ENCODE peak calls at places on chromosomes 13 and 19, in five cellular contexts. One of them, this sample, is unnamed.

GRCh38 chr13:99066219-99066618 is 88.4 kb upstream of the DOCK9 start:
- DNase-seq in IMR-90: no peak
- DNase-seq in tibial nerve: no peak
- DNase-seq in upper lobe of left lung: no peak
- DNase-seq in breast epithelium: no peak
- DNase-seq in this sample: no peak

GRCh38 chr13:113106666-113107065 is 1.1 kb downstream of the F7 start:
- DNase-seq in IMR-90: no peak
- DNase-seq in tibial nerve: no peak
- DNase-seq in upper lobe of left lung: no peak
- DNase-seq in breast epithelium: no peak
- DNase-seq in this sample: no peak

GRCh38 chr13:83125791-83126190 is 756.5 kb downstream of the SLITRK1 start:
- DNase-seq in IMR-90: no peak
- DNase-seq in tibial nerve: no peak
- DNase-seq in upper lobe of left lung: no peak
- DNase-seq in breast epithelium: no peak
- DNase-seq in this sample: no peak

GRCh38 chr13:30927595-30927994 is 4.9 kb upstream of the TEX26 start:
- DNase-seq in IMR-90: no peak
- DNase-seq in tibial nerve: no peak
- DNase-seq in upper lobe of left lung: no peak
- DNase-seq in breast epithelium: no peak
- DNase-seq in this sample: no peak

GRCh38 chr19:42275517-42275916 is 6.5 kb downstream of the CIC start:
- DNase-seq in IMR-90: no peak
- DNase-seq in tibial nerve: no peak
- DNase-seq in upper lobe of left lung: no peak
- DNase-seq in breast epithelium: no peak
- DNase-seq in this sample: no peak

GRCh38 chr13:36839281-36839680 is 20.3 kb downstream of the RFXAP start:
- DNase-seq in IMR-90: no peak
- DNase-seq in tibial nerve: no peak
- DNase-seq in upper lobe of left lung: no peak
- DNase-seq in breast epithelium: no peak
- DNase-seq in this sample: no peak

GRCh38 chr19:6161271-6161850 is 25.9 kb downstream of the ACSBG2 start:
- DNase-seq in IMR-90: no peak
- DNase-seq in tibial nerve: no peak
- DNase-seq in upper lobe of left lung: peak; percentile 26
- DNase-seq in breast epithelium: no peak
- DNase-seq in this sample: peak; percentile 48

GRCh38 chr19:9878511-9879196 is 43.5 kb downstream of the PIN1 start:
- DNase-seq in IMR-90: no peak
- DNase-seq in tibial nerve: no peak
- DNase-seq in upper lobe of left lung: no peak
- DNase-seq in breast epithelium: no peak
- DNase-seq in this sample: no peak

GRCh38 chr19:6056801-6057650 is 53.3 kb downstream of the RFX2 start:
- DNase-seq in IMR-90: peak; percentile 91
- DNase-seq in tibial nerve: peak; percentile 80
- DNase-seq in upper lobe of left lung: peak; percentile 77
- DNase-seq in breast epithelium: peak; percentile 78
- DNase-seq in this sample: peak; percentile 78

GRCh38 chr19:29591670-29592069 is 14.4 kb upstream of the POP4 start:
- DNase-seq in IMR-90: no peak
- DNase-seq in tibial nerve: no peak
- DNase-seq in upper lobe of left lung: no peak
- DNase-seq in breast epithelium: peak; percentile 43
- DNase-seq in this sample: no peak

GRCh38 chr19:48568345-48568886 is 16.4 kb downstream of the SULT2B1 start:
- DNase-seq in IMR-90: peak; percentile 88
- DNase-seq in tibial nerve: peak; percentile 68
- DNase-seq in upper lobe of left lung: peak; percentile 92
- DNase-seq in breast epithelium: peak; percentile 85
- DNase-seq in this sample: peak; percentile 84

GRCh38 chr13:33194820-33195692 is 90.5 kb downstream of the STARD13 start:
- DNase-seq in IMR-90: peak; percentile 96
- DNase-seq in tibial nerve: peak; percentile 42
- DNase-seq in upper lobe of left lung: no peak
- DNase-seq in breast epithelium: no peak
- DNase-seq in this sample: no peak

GRCh38 chr13:75372517-75372916 is 109.5 kb downstream of the TBC1D4 start:
- DNase-seq in IMR-90: peak; percentile 62
- DNase-seq in tibial nerve: peak; percentile 70
- DNase-seq in upper lobe of left lung: no peak
- DNase-seq in breast epithelium: no peak
- DNase-seq in this sample: peak; percentile 25

GRCh38 chr13:33918199-33918932 is 100.4 kb downstream of the RFC3 start:
- DNase-seq in IMR-90: peak; percentile 71
- DNase-seq in tibial nerve: no peak
- DNase-seq in upper lobe of left lung: peak; percentile 33
- DNase-seq in breast epithelium: no peak
- DNase-seq in this sample: no peak

GRCh38 chr19:48271531-48272151 is 1.8 kb downstream of the ZNF114 start:
- DNase-seq in IMR-90: peak; percentile 35
- DNase-seq in tibial nerve: no peak
- DNase-seq in upper lobe of left lung: peak; percentile 56
- DNase-seq in breast epithelium: no peak
- DNase-seq in this sample: peak; percentile 39

GRCh38 chr19:52170863-52171320 is 529 bp downstream of the ZNF836 start:
- DNase-seq in IMR-90: no peak
- DNase-seq in tibial nerve: no peak
- DNase-seq in upper lobe of left lung: no peak
- DNase-seq in breast epithelium: no peak
- DNase-seq in this sample: peak; percentile 38

GRCh38 chr19:28889941-28890645 is 322.9 kb downstream of the UQCRFS1 start:
- DNase-seq in IMR-90: no peak
- DNase-seq in tibial nerve: no peak
- DNase-seq in upper lobe of left lung: no peak
- DNase-seq in breast epithelium: no peak
- DNase-seq in this sample: no peak

GRCh38 chr13:77300176-77301141 is 26.4 kb downstream of the MYCBP2 start:
- DNase-seq in IMR-90: peak; percentile 86
- DNase-seq in tibial nerve: no peak
- DNase-seq in upper lobe of left lung: no peak
- DNase-seq in breast epithelium: no peak
- DNase-seq in this sample: no peak

GRCh38 chr19:5934002-5934401 is 19.9 kb downstream of the CAPS start:
- DNase-seq in IMR-90: peak; percentile 16
- DNase-seq in tibial nerve: no peak
- DNase-seq in upper lobe of left lung: no peak
- DNase-seq in breast epithelium: no peak
- DNase-seq in this sample: no peak

GRCh38 chr19:55654833-55655647 is at the start of gene U2AF2:
- DNase-seq in IMR-90: peak; percentile 89
- DNase-seq in tibial nerve: peak; percentile 94
- DNase-seq in upper lobe of left lung: peak; percentile 95
- DNase-seq in breast epithelium: peak; percentile 97
- DNase-seq in this sample: peak; percentile 96
- TF ChIP-seq POLR2A in IMR-90: peak; percentile 83
- TF ChIP-seq POLR2A in tibial nerve: no peak
- TF ChIP-seq POLR2A in upper lobe of left lung: peak; percentile 82
- TF ChIP-seq POLR2A in breast epithelium: peak; percentile 45
- TF ChIP-seq POLR2A in this sample: no peak

DNA sequence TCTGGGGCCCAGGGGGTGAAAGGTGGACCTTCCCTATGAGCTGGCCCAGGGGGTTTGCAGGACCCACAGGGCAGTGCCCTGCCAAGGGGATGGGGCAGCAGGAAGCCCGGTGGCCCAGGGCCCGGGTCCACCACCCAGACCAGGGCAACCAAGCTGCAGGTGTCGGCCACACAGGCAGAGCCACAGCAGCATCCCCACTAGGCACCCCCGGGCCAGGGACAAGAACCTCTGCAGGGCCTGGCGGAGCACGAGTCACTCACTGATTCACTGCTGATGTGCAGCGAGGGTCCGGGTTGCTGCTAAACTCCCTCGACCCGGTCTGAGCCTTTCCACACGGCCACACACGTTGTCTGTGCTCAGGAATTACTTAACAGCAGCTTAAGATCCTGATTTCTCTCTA is 8.8 kb downstream of the FZR1 start:
- DNase-seq in IMR-90: peak; percentile 56
- DNase-seq in tibial nerve: no peak
- DNase-seq in upper lobe of left lung: no peak
- DNase-seq in breast epithelium: no peak
- DNase-seq in this sample: no peak
- H3K4me1 ChIP-seq in IMR-90: peaks cover 13% of the 10 kb centered on the region
- H3K4me1 ChIP-seq in tibial nerve: peaks cover 10% of the 10 kb centered on the region
- H3K4me1 ChIP-seq in upper lobe of left lung: peaks cover 6% of the 10 kb centered on the region
- H3K4me1 ChIP-seq in breast epithelium: peaks cover 7% of the 10 kb centered on the region
- H3K4me1 ChIP-seq in this sample: peaks cover 11% of the 10 kb centered on the region

GRCh38 chr13:24745861-24746617 is 17.9 kb upstream of the RNF17 start:
- DNase-seq in IMR-90: no peak
- DNase-seq in tibial nerve: no peak
- DNase-seq in upper lobe of left lung: no peak
- DNase-seq in breast epithelium: no peak
- DNase-seq in this sample: no peak
- H3K27me3 ChIP-seq in IMR-90: peaks cover 37% of the 10 kb centered on the region
- H3K27me3 ChIP-seq in tibial nerve: peaks cover 44% of the 10 kb centered on the region
- H3K27me3 ChIP-seq in upper lobe of left lung: peaks cover 25% of the 10 kb centered on the region
- H3K27me3 ChIP-seq in breast epithelium: peaks cover 59% of the 10 kb centered on the region
- H3K27me3 ChIP-seq in this sample: peaks cover 57% of the 10 kb centered on the region

GRCh38 chr19:49817964-49818690 is at the start of gene MED25:
- DNase-seq in IMR-90: peak; percentile 76
- DNase-seq in tibial nerve: peak; percentile 74
- DNase-seq in upper lobe of left lung: peak; percentile 82
- DNase-seq in breast epithelium: peak; percentile 80
- DNase-seq in this sample: peak; percentile 85
- TF ChIP-seq POLR2A in IMR-90: no peak
- TF ChIP-seq POLR2A in tibial nerve: peak; percentile 60
- TF ChIP-seq POLR2A in upper lobe of left lung: peak; percentile 90
- TF ChIP-seq POLR2A in breast epithelium: peak; percentile 54
- TF ChIP-seq POLR2A in this sample: peak; percentile 40

GRCh38 chr13:25928941-25929505 is 122.8 kb downstream of the SHISA2 start:
- DNase-seq in IMR-90: no peak
- DNase-seq in tibial nerve: no peak
- DNase-seq in upper lobe of left lung: no peak
- DNase-seq in breast epithelium: no peak
- DNase-seq in this sample: no peak

GRCh38 chr13:25927966-25928365 is 123.8 kb downstream of the SHISA2 start:
- DNase-seq in IMR-90: no peak
- DNase-seq in tibial nerve: no peak
- DNase-seq in upper lobe of left lung: no peak
- DNase-seq in breast epithelium: no peak
- DNase-seq in this sample: no peak

GRCh38 chr13:25930655-25931054 is 121.2 kb downstream of the SHISA2 start:
- DNase-seq in IMR-90: no peak
- DNase-seq in tibial nerve: no peak
- DNase-seq in upper lobe of left lung: no peak
- DNase-seq in breast epithelium: no peak
- DNase-seq in this sample: no peak

GRCh38 chr13:25927363-25927762 is 124.5 kb downstream of the SHISA2 start:
- DNase-seq in IMR-90: no peak
- DNase-seq in tibial nerve: no peak
- DNase-seq in upper lobe of left lung: no peak
- DNase-seq in breast epithelium: no peak
- DNase-seq in this sample: no peak

DNA sequence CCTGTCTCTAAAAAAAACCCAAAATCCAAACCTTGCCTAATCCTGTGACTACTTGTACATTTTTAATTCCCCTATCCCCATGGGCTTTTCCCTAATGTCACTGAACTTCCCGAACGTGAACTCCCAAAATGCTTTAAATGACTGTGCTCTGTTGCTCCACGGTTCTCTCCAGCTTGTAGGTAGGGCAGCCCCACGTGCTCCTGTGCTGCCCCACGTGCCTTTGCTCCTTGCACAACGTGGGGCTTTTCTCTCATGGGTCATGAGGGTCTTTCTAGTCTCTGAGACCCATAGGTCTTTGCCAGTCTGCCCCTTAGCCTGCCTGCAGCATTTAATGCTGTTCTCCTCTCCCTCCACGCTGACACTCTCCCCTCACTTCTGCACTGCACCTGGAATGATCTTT is 122.0 kb downstream of the SHISA2 start:
- DNase-seq in IMR-90: no peak
- DNase-seq in tibial nerve: no peak
- DNase-seq in upper lobe of left lung: no peak
- DNase-seq in breast epithelium: no peak
- DNase-seq in this sample: no peak
- H3K4me1 ChIP-seq in IMR-90: no peaks in the 10 kb centered on the region
- H3K4me1 ChIP-seq in tibial nerve: no peaks in the 10 kb centered on the region
- H3K4me1 ChIP-seq in upper lobe of left lung: no peaks in the 10 kb centered on the region
- H3K4me1 ChIP-seq in breast epithelium: no peaks in the 10 kb centered on the region
- H3K4me1 ChIP-seq in this sample: no peaks in the 10 kb centered on the region

GRCh38 chr19:40286235-40286530 is 1.0 kb upstream of the AKT2 start:
- DNase-seq in IMR-90: no peak
- DNase-seq in tibial nerve: no peak
- DNase-seq in upper lobe of left lung: no peak
- DNase-seq in breast epithelium: no peak
- DNase-seq in this sample: no peak
- H3K27me3 ChIP-seq in IMR-90: no peaks in the 10 kb centered on the region
- H3K27me3 ChIP-seq in tibial nerve: no peaks in the 10 kb centered on the region
- H3K27me3 ChIP-seq in upper lobe of left lung: no peaks in the 10 kb centered on the region
- H3K27me3 ChIP-seq in breast epithelium: no peaks in the 10 kb centered on the region
- H3K27me3 ChIP-seq in this sample: no peaks in the 10 kb centered on the region

GRCh38 chr19:952049-952679 is 26.3 kb downstream of the ARID3A start:
- DNase-seq in IMR-90: no peak
- DNase-seq in tibial nerve: no peak
- DNase-seq in upper lobe of left lung: no peak
- DNase-seq in breast epithelium: no peak
- DNase-seq in this sample: no peak
- TF ChIP-seq POLR2A in IMR-90: no peak
- TF ChIP-seq POLR2A in tibial nerve: no peak
- TF ChIP-seq POLR2A in upper lobe of left lung: no peak
- TF ChIP-seq POLR2A in breast epithelium: no peak
- TF ChIP-seq POLR2A in this sample: no peak

GRCh38 chr19:2333807-2334211 is 5.3 kb downstream of the SPPL2B start:
- DNase-seq in IMR-90: no peak
- DNase-seq in tibial nerve: no peak
- DNase-seq in upper lobe of left lung: no peak
- DNase-seq in breast epithelium: no peak
- DNase-seq in this sample: no peak
- H3K4me1 ChIP-seq in IMR-90: peaks cover 3% of the 10 kb centered on the region
- H3K4me1 ChIP-seq in tibial nerve: peaks cover 41% of the 10 kb centered on the region
- H3K4me1 ChIP-seq in upper lobe of left lung: peaks cover 31% of the 10 kb centered on the region
- H3K4me1 ChIP-seq in breast epithelium: peaks cover 15% of the 10 kb centered on the region
- H3K4me1 ChIP-seq in this sample: no peaks in the 10 kb centered on the region

GRCh38 chr19:35859414-35859813 is 2.7 kb downstream of the KIRREL2 start:
- DNase-seq in IMR-90: no peak
- DNase-seq in tibial nerve: no peak
- DNase-seq in upper lobe of left lung: no peak
- DNase-seq in breast epithelium: no peak
- DNase-seq in this sample: no peak
- H3K27me3 ChIP-seq in IMR-90: peaks cover 79% of the 10 kb centered on the region
- H3K27me3 ChIP-seq in tibial nerve: peaks cover 94% of the 10 kb centered on the region
- H3K27me3 ChIP-seq in upper lobe of left lung: peaks cover 39% of the 10 kb centered on the region
- H3K27me3 ChIP-seq in breast epithelium: peaks cover 48% of the 10 kb centered on the region
- H3K27me3 ChIP-seq in this sample: peaks cover 46% of the 10 kb centered on the region

GRCh38 chr19:38032151-38032550 is 125.1 kb downstream of the SIPA1L3 start:
- DNase-seq in IMR-90: peak; percentile 74
- DNase-seq in tibial nerve: no peak
- DNase-seq in upper lobe of left lung: no peak
- DNase-seq in breast epithelium: no peak
- DNase-seq in this sample: no peak
- TF ChIP-seq POLR2A in IMR-90: no peak
- TF ChIP-seq POLR2A in tibial nerve: no peak
- TF ChIP-seq POLR2A in upper lobe of left lung: no peak
- TF ChIP-seq POLR2A in breast epithelium: no peak
- TF ChIP-seq POLR2A in this sample: no peak